ENCODE peak calls at places on chromosomes 6 and 20, in seven cellular contexts. One of them, this sample, is unnamed.

GRCh38 chr6:33812669-33813068 is 8.9 kb upstream of the MLN start:
- DNase-seq in uterus: no peak
- DNase-seq in esophagus squamous epithelium: no peak
- DNase-seq in IMR-90: peak; percentile 55
- DNase-seq in suprapubic skin: no peak
- DNase-seq in body of pancreas: peak; percentile 37
- DNase-seq in colonic mucosa: peak; percentile 37
- DNase-seq in this sample: no peak

GRCh38 chr20:44357555-44358130 is 2.1 kb downstream of the HNF4A start:
- DNase-seq in colonic mucosa: no peak
- DNase-seq in suprapubic skin: no peak
- DNase-seq in body of pancreas: no peak
- DNase-seq in esophagus squamous epithelium: no peak
- DNase-seq in IMR-90: no peak
- DNase-seq in uterus: peak; percentile 27
- DNase-seq in this sample: no peak

GRCh38 chr6:18391018-18391417 is 3.9 kb downstream of the RNF144B start:
- DNase-seq in suprapubic skin: no peak
- DNase-seq in colonic mucosa: no peak
- DNase-seq in IMR-90: no peak
- DNase-seq in esophagus squamous epithelium: no peak
- DNase-seq in body of pancreas: no peak
- DNase-seq in uterus: no peak
- DNase-seq in this sample: no peak

GRCh38 chr6:72649032-72649984 is 27.4 kb downstream of the KCNQ5 start:
- DNase-seq in suprapubic skin: no peak
- DNase-seq in body of pancreas: no peak
- DNase-seq in colonic mucosa: no peak
- DNase-seq in esophagus squamous epithelium: no peak
- DNase-seq in uterus: no peak
- DNase-seq in IMR-90: peak; percentile 83
- DNase-seq in this sample: no peak

GRCh38 chr6:21603516-21603952 is 10.0 kb downstream of the SOX4 start:
- DNase-seq in IMR-90: no peak
- DNase-seq in suprapubic skin: no peak
- DNase-seq in body of pancreas: no peak
- DNase-seq in colonic mucosa: no peak
- DNase-seq in esophagus squamous epithelium: no peak
- DNase-seq in uterus: no peak
- DNase-seq in this sample: no peak

GRCh38 chr6:15485875-15486274 is 177.0 kb downstream of the DTNBP1 start:
- DNase-seq in body of pancreas: no peak
- DNase-seq in suprapubic skin: no peak
- DNase-seq in colonic mucosa: no peak
- DNase-seq in IMR-90: no peak
- DNase-seq in esophagus squamous epithelium: no peak
- DNase-seq in uterus: no peak
- DNase-seq in this sample: peak; percentile 16

GRCh38 chr6:2744206-2744771 is 6.4 kb downstream of the MYLK4 start:
- DNase-seq in IMR-90: no peak
- DNase-seq in uterus: no peak
- DNase-seq in suprapubic skin: no peak
- DNase-seq in esophagus squamous epithelium: no peak
- DNase-seq in colonic mucosa: no peak
- DNase-seq in body of pancreas: peak; percentile 76
- DNase-seq in this sample: no peak

GRCh38 chr20:48124181-48124782 is 339.0 kb upstream of the SULF2 start:
- DNase-seq in colonic mucosa: no peak
- DNase-seq in suprapubic skin: no peak
- DNase-seq in uterus: no peak
- DNase-seq in body of pancreas: no peak
- DNase-seq in esophagus squamous epithelium: no peak
- DNase-seq in IMR-90: no peak
- DNase-seq in this sample: no peak

GRCh38 chr20:2296545-2297351 is 947 bp downstream of the TGM3 start:
- DNase-seq in uterus: no peak
- DNase-seq in suprapubic skin: no peak
- DNase-seq in colonic mucosa: no peak
- DNase-seq in IMR-90: no peak
- DNase-seq in body of pancreas: no peak
- DNase-seq in esophagus squamous epithelium: no peak
- DNase-seq in this sample: no peak

GRCh38 chr20:37406010-37406998 is 60.4 kb downstream of the SRC start:
- DNase-seq in body of pancreas: peak; percentile 38
- DNase-seq in uterus: peak; percentile 51
- DNase-seq in esophagus squamous epithelium: no peak
- DNase-seq in suprapubic skin: no peak
- DNase-seq in colonic mucosa: no peak
- DNase-seq in IMR-90: peak; percentile 28
- DNase-seq in this sample: no peak

GRCh38 chr6:131167773-131168172 is 32.5 kb downstream of the AKAP7 start:
- DNase-seq in IMR-90: peak; percentile 17
- DNase-seq in body of pancreas: no peak
- DNase-seq in esophagus squamous epithelium: no peak
- DNase-seq in colonic mucosa: no peak
- DNase-seq in uterus: no peak
- DNase-seq in suprapubic skin: no peak
- DNase-seq in this sample: no peak
- TF ChIP-seq CTCF in IMR-90: peak; percentile 38
- TF ChIP-seq CTCF in body of pancreas: no peak
- TF ChIP-seq CTCF in esophagus squamous epithelium: no peak
- TF ChIP-seq CTCF in colonic mucosa: no peak
- TF ChIP-seq CTCF in uterus: no peak
- TF ChIP-seq CTCF in suprapubic skin: no peak
- TF ChIP-seq CTCF in this sample: no peak

DNA sequence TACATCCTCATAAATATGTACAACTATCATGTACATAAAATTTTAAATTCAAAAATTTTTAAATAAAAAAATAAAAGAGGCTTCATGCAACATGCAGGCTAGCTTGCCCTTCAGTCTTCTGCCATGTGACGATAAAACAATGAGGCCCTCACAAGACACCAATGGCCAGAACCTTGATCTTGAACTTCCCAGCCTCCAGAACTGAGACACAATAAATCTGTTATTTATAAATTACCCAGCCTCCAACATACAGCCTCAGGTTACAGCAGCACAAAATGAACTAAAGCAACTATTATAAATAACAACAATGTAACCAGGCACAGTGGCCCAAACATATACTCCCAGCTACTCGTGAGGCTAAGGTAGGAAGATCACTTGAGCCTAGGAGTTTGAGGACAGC is 42.8 kb downstream of the SERAC1 start:
- DNase-seq in IMR-90: no peak
- DNase-seq in uterus: no peak
- DNase-seq in suprapubic skin: no peak
- DNase-seq in esophagus squamous epithelium: no peak
- DNase-seq in colonic mucosa: no peak
- DNase-seq in body of pancreas: no peak
- DNase-seq in this sample: no peak
- H3K4me1 ChIP-seq in IMR-90: no peaks in the 10 kb centered on the region
- H3K4me1 ChIP-seq in uterus: no peaks in the 10 kb centered on the region
- H3K4me1 ChIP-seq in suprapubic skin: no peaks in the 10 kb centered on the region
- H3K4me1 ChIP-seq in esophagus squamous epithelium: no peaks in the 10 kb centered on the region
- H3K4me1 ChIP-seq in colonic mucosa: no peaks in the 10 kb centered on the region
- H3K4me1 ChIP-seq in body of pancreas: no peaks in the 10 kb centered on the region
- H3K4me1 ChIP-seq in this sample: no peaks in the 10 kb centered on the region

GRCh38 chr20:62485062-62485700 is 9.4 kb upstream of the GATA5 start:
- DNase-seq in suprapubic skin: no peak
- DNase-seq in colonic mucosa: no peak
- DNase-seq in IMR-90: peak; percentile 14
- DNase-seq in esophagus squamous epithelium: no peak
- DNase-seq in body of pancreas: no peak
- DNase-seq in uterus: peak; percentile 63
- DNase-seq in this sample: no peak

GRCh38 chr20:62487125-62487524 is 11.3 kb upstream of the GATA5 start:
- DNase-seq in IMR-90: no peak
- DNase-seq in body of pancreas: no peak
- DNase-seq in esophagus squamous epithelium: no peak
- DNase-seq in suprapubic skin: no peak
- DNase-seq in colonic mucosa: no peak
- DNase-seq in uterus: no peak
- DNase-seq in this sample: no peak

GRCh38 chr20:62486431-62486954 is 10.7 kb upstream of the GATA5 start:
- DNase-seq in uterus: no peak
- DNase-seq in suprapubic skin: no peak
- DNase-seq in colonic mucosa: no peak
- DNase-seq in body of pancreas: no peak
- DNase-seq in esophagus squamous epithelium: no peak
- DNase-seq in IMR-90: no peak
- DNase-seq in this sample: no peak

GRCh38 chr20:62484478-62484877 is 8.7 kb upstream of the GATA5 start:
- DNase-seq in body of pancreas: no peak
- DNase-seq in suprapubic skin: no peak
- DNase-seq in IMR-90: no peak
- DNase-seq in colonic mucosa: no peak
- DNase-seq in uterus: no peak
- DNase-seq in esophagus squamous epithelium: no peak
- DNase-seq in this sample: no peak

GRCh38 chr20:62485701-62486089 is 9.9 kb upstream of the GATA5 start:
- DNase-seq in uterus: no peak
- DNase-seq in colonic mucosa: no peak
- DNase-seq in body of pancreas: no peak
- DNase-seq in esophagus squamous epithelium: no peak
- DNase-seq in IMR-90: no peak
- DNase-seq in suprapubic skin: no peak
- DNase-seq in this sample: no peak
- H3K27me3 ChIP-seq in uterus: no peaks in the 10 kb centered on the region
- H3K27me3 ChIP-seq in colonic mucosa: peaks cover 42% of the 10 kb centered on the region
- H3K27me3 ChIP-seq in body of pancreas: no peaks in the 10 kb centered on the region
- H3K27me3 ChIP-seq in esophagus squamous epithelium: peaks cover 3% of the 10 kb centered on the region
- H3K27me3 ChIP-seq in IMR-90: peaks cover 96% of the 10 kb centered on the region
- H3K27me3 ChIP-seq in suprapubic skin: peaks cover 88% of the 10 kb centered on the region
- H3K27me3 ChIP-seq in this sample: no peaks in the 10 kb centered on the region

DNA sequence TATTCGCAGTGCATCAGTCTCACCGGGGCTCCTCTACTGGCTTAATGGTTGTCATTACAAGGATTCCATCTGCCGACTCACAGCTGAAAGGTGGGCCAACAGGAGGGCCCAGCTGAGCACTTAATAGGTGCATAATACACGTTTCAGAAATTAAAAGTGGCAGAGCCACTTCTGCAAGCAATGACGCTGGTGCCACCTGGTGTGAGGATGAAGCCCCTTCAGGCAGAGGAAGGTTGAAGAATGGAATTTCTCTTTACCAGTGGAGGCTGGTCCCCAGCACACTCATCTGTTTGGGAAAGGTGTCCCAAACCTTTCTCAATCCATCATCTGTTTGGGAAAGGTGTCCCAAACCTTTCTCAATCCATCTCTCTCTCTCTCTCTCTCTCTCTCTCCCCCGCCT is 8.2 kb upstream of the STMND1 start:
- DNase-seq in colonic mucosa: no peak
- DNase-seq in uterus: no peak
- DNase-seq in suprapubic skin: no peak
- DNase-seq in IMR-90: no peak
- DNase-seq in esophagus squamous epithelium: no peak
- DNase-seq in body of pancreas: no peak
- DNase-seq in this sample: no peak
- TF ChIP-seq CTCF in colonic mucosa: no peak
- TF ChIP-seq CTCF in uterus: no peak
- TF ChIP-seq CTCF in suprapubic skin: no peak
- TF ChIP-seq CTCF in IMR-90: peak; percentile 46
- TF ChIP-seq CTCF in esophagus squamous epithelium: no peak
- TF ChIP-seq CTCF in body of pancreas: no peak
- TF ChIP-seq CTCF in this sample: no peak

GRCh38 chr6:35214869-35215664 is 1.3 kb downstream of the SCUBE3 start:
- DNase-seq in uterus: no peak
- DNase-seq in colonic mucosa: no peak
- DNase-seq in suprapubic skin: no peak
- DNase-seq in esophagus squamous epithelium: no peak
- DNase-seq in IMR-90: peak; percentile 49
- DNase-seq in body of pancreas: no peak
- DNase-seq in this sample: no peak

GRCh38 chr6:35216832-35217811 is 3.4 kb downstream of the SCUBE3 start:
- DNase-seq in body of pancreas: no peak
- DNase-seq in esophagus squamous epithelium: no peak
- DNase-seq in suprapubic skin: no peak
- DNase-seq in uterus: no peak
- DNase-seq in colonic mucosa: no peak
- DNase-seq in IMR-90: no peak
- DNase-seq in this sample: no peak

GRCh38 chr6:35216412-35216732 is 2.6 kb downstream of the SCUBE3 start:
- DNase-seq in colonic mucosa: no peak
- DNase-seq in uterus: no peak
- DNase-seq in IMR-90: no peak
- DNase-seq in body of pancreas: no peak
- DNase-seq in esophagus squamous epithelium: no peak
- DNase-seq in suprapubic skin: no peak
- DNase-seq in this sample: no peak

GRCh38 chr6:35213824-35214756 is at the start of gene SCUBE3:
- DNase-seq in body of pancreas: no peak
- DNase-seq in suprapubic skin: no peak
- DNase-seq in colonic mucosa: peak; percentile 21
- DNase-seq in esophagus squamous epithelium: no peak
- DNase-seq in IMR-90: peak; percentile 42
- DNase-seq in uterus: no peak
- DNase-seq in this sample: no peak

DNA sequence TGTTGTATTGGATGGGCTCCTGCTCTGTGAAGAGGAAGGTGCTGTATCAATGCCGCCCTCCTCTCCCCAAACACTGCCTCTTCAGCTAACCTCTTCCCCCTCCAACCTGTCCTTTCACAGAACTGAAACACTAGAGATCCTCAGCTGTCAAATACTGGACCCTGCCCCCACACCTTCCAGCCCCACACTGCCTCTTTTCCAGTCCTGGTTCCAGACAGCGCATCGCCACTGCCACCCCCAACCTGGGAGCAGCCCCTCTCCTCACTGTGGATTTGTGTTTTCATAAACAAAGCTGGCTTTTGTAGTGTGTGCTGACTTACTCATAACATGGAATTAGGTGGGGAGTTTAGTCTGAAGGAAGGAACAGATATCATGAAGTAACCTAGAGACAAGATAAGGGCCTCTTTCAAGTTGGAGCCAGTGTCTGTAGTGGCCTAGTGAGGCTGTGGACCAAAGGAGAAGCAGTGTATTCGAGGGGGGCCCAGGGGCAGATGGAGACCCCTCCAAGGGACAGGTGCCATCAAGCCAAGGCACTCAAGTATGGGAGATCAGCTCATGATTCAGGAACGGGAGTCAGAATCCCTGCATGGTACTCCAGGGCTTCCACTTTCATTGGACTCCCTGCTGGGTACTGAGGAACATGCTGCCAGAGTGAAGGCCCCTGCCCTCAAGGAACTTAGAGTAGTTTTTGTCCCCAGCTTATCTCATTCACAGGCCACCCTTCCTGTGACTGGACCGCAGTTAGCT is 2.1 kb downstream of the SCUBE3 start:
- DNase-seq in esophagus squamous epithelium: no peak
- DNase-seq in body of pancreas: no peak
- DNase-seq in suprapubic skin: no peak
- DNase-seq in IMR-90: peak; percentile 27
- DNase-seq in uterus: no peak
- DNase-seq in colonic mucosa: no peak
- DNase-seq in this sample: no peak
- H3K4me1 ChIP-seq in esophagus squamous epithelium: peaks cover 13% of the 10 kb centered on the region
- H3K4me1 ChIP-seq in body of pancreas: peaks cover 17% of the 10 kb centered on the region
- H3K4me1 ChIP-seq in suprapubic skin: peaks cover 21% of the 10 kb centered on the region
- H3K4me1 ChIP-seq in IMR-90: peaks cover 34% of the 10 kb centered on the region
- H3K4me1 ChIP-seq in uterus: peaks cover 11% of the 10 kb centered on the region
- H3K4me1 ChIP-seq in colonic mucosa: no peaks in the 10 kb centered on the region
- H3K4me1 ChIP-seq in this sample: peaks cover 16% of the 10 kb centered on the region